ENCODE peak calls at places on chromosomes 5 and 9, in eight cellular contexts. F is ovary, U is cardiac muscle cell, H is astrocyte, B is HepG2, O is endodermal cell, N is sigmoid colon, C is GM23248. A is an unnamed sample.

GRCh38 chr5:61675015-61675692 is 343.1 kb downstream of the ZSWIM6 start:
- DNase-seq in U (no peak), O (peak; percentile 61), H (no peak), B (peak; percentile 16), N (no peak), F (no peak), C (no peak), A (no peak)

GRCh38 chr5:43232943-43233833 is 41.2 kb downstream of the NIM1K start:
- DNase-seq in B (no peak), F (no peak), O (no peak), U (no peak), H (no peak), C (no peak), N (no peak), A (no peak)

GRCh38 chr5:171420429-171421231 is 1.2 kb downstream of the FGF18 start:
- DNase-seq in C (peak; percentile 91), U (peak; percentile 92), H (peak; percentile 89), F (peak; percentile 74), B (no peak), O (peak; percentile 74), N (peak; percentile 90), A (no peak)

GRCh38 chr9:101706261-101706798 is 32.1 kb downstream of the GRIN3A start:
- DNase-seq in H (no peak), O (no peak), C (no peak), U (no peak), F (no peak), N (no peak), B (no peak), A (peak; percentile 1)

GRCh38 chr9:27496134-27496504 is 28.0 kb upstream of the IFNK start:
- DNase-seq in C (no peak), B (no peak), H (no peak), U (no peak), O (no peak), N (no peak), F (no peak), A (no peak)

GRCh38 chr5:152349683-152350526 is 55.2 kb downstream of the NMUR2 start:
- DNase-seq in O (peak; percentile 83), H (peak; percentile 2), U (peak; percentile 51), N (no peak), C (peak; percentile 61), B (peak; percentile 21), F (no peak), A (peak; percentile 37)

GRCh38 chr9:124941689-124942561 is 1.0 kb upstream of the GOLGA1 start:
- DNase-seq in O (peak; percentile 78), H (no peak), C (peak; percentile 78), N (peak; percentile 80), B (peak; percentile 29), U (peak; percentile 70), F (peak; percentile 50), A (peak; percentile 88)

GRCh38 chr5:62466228-62466627 is 53.7 kb downstream of the IPO11 start:
- DNase-seq in N (no peak), F (no peak), B (no peak), U (no peak), H (peak; percentile 32), C (peak; percentile 65), O (no peak), A (no peak)

GRCh38 chr5:66582499-66582898 is 13.7 kb upstream of the MAST4 start:
- DNase-seq in B (no peak), N (no peak), F (no peak), U (peak; percentile 65), C (peak; percentile 95), H (peak; percentile 77), O (no peak), A (no peak)

GRCh38 chr5:933251-933861 is 40.7 kb downstream of the TRIP13 start:
- DNase-seq in U (peak; percentile 29), N (no peak), B (no peak), H (no peak), F (no peak), C (no peak), O (no peak), A (no peak)

DNA sequence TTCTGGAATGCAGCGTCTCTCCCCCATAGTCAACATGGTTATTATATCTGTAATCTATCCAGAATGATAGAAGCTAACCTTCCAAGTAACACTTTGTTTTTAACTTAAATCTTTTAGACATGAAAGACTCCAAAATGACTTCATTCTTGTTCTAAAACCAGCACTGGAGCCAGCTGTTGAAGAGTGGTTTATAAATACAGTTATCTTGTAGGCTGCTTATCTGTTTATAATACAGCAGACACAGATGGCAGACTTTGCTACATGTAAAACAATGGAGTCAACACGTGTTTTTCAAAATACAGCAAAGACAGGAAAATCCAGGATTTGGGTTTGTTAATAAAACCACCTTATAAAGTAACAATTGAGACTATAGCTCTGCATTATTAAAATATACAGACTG is 48.8 kb upstream of the RETREG1 start:
- DNase-seq in U (peak; percentile 25), N (no peak), F (no peak), H (no peak), O (no peak), C (no peak), B (no peak), A (no peak)
- H3K4me1 ChIP-seq in U (no peaks in the 10 kb centered on the region), N (peaks cover 4% of the 10 kb centered on the region), F (peaks cover 18% of the 10 kb centered on the region), H (no peaks in the 10 kb centered on the region), O (no peaks in the 10 kb centered on the region), C (no peaks in the 10 kb centered on the region), B (no peaks in the 10 kb centered on the region), A (no peaks in the 10 kb centered on the region)

GRCh38 chr5:99068944-99069650 is 140.3 kb upstream of the CHD1 start:
- DNase-seq in F (no peak), B (no peak), C (no peak), H (no peak), U (no peak), O (no peak), N (no peak), A (no peak)

GRCh38 chr5:99072846-99073245 is 144.0 kb upstream of the CHD1 start:
- DNase-seq in B (no peak), U (no peak), C (no peak), N (no peak), F (no peak), H (no peak), O (no peak), A (no peak)

DNA sequence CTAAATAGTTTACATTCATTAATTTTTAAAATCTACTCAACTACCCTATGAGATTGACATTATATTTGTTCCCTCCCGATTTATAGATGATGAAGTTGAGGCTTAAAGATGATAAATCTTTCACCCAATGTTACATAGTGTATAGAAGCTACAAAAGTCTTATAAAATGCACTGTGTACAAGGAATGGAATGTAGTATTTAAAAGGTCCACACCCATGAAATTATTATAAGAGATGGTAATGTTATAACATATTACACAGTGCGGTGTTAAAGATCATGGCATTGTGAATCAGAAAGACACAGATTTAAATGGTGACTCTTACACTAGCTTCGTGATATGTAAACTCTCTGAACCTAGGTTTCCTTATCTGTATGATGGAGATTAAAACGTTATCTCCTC is 141.5 kb upstream of the CHD1 start:
- DNase-seq in F (no peak), N (no peak), H (no peak), O (no peak), C (peak; percentile 3), U (no peak), B (no peak), A (no peak)
- H3K4me1 ChIP-seq in F (no peaks in the 10 kb centered on the region), N (no peaks in the 10 kb centered on the region), H (no peaks in the 10 kb centered on the region), O (no peaks in the 10 kb centered on the region), C (no peaks in the 10 kb centered on the region), U (no peaks in the 10 kb centered on the region), B (no peaks in the 10 kb centered on the region), A (no peaks in the 10 kb centered on the region)

GRCh38 chr9:69179037-69179436 is 5.0 kb downstream of the TJP2 start:
- DNase-seq in F (no peak), C (no peak), H (no peak), U (no peak), O (no peak), N (no peak), B (no peak), A (no peak)

GRCh38 chr9:69180670-69181069 is 6.6 kb downstream of the TJP2 start:
- DNase-seq in B (peak; percentile 93), C (peak; percentile 96), O (no peak), H (peak; percentile 99), N (no peak), U (peak; percentile 93), F (no peak), A (no peak)

GRCh38 chr9:69180200-69180599 is 6.1 kb downstream of the TJP2 start:
- DNase-seq in N (no peak), U (no peak), O (no peak), F (no peak), H (no peak), B (no peak), C (no peak), A (no peak)

GRCh38 chr9:69184266-69184665 is 10.2 kb downstream of the TJP2 start:
- DNase-seq in U (no peak), N (no peak), O (no peak), H (no peak), C (no peak), B (no peak), F (no peak), A (no peak)

GRCh38 chr9:69181908-69182353 is 7.9 kb downstream of the TJP2 start:
- DNase-seq in B (no peak), F (no peak), O (no peak), U (no peak), N (no peak), H (no peak), C (no peak), A (peak; percentile 13)
- H3K4me1 ChIP-seq in B (peaks cover 99% of the 10 kb centered on the region), F (peaks cover 7% of the 10 kb centered on the region), O (peaks cover 19% of the 10 kb centered on the region), U (peaks cover 55% of the 10 kb centered on the region), N (peaks cover 36% of the 10 kb centered on the region), H (peaks cover 44% of the 10 kb centered on the region), C (peaks cover 25% of the 10 kb centered on the region), A (peaks cover 9% of the 10 kb centered on the region)

DNA sequence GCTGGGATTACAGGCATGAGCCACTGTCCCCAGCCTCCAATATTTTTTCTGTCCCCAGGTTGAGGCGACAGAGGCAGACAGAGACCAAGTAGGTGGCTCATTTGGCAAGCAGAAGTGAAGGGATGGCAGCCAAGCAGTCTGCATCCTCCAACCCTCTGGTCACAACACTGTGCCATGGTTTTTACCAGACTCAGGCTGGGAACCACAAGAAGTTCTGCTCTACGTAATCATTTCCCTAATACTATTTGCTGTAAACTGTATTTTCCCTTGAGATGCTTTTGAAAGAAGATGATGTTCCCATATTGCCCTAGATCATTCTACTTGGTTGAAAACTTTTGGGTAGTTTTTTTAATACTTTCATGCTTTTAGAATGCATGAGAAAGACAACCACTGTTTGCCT is 40.5 kb downstream of the PTTG1 start:
- DNase-seq in H (no peak), C (no peak), B (no peak), U (no peak), N (no peak), F (no peak), O (no peak), A (no peak)
- H3K4me1 ChIP-seq in H (peaks cover 22% of the 10 kb centered on the region), C (peaks cover 16% of the 10 kb centered on the region), B (peaks cover 70% of the 10 kb centered on the region), U (no peaks in the 10 kb centered on the region), N (peaks cover 4% of the 10 kb centered on the region), F (no peaks in the 10 kb centered on the region), O (no peaks in the 10 kb centered on the region), A (peaks cover 33% of the 10 kb centered on the region)

GRCh38 chr9:4402501-4402900 is 87.8 kb upstream of the SLC1A1 start:
- DNase-seq in C (no peak), O (no peak), H (no peak), B (no peak), F (no peak), U (no peak), N (no peak), A (no peak)
- H3K4me1 ChIP-seq in C (peaks cover 10% of the 10 kb centered on the region), O (no peaks in the 10 kb centered on the region), H (no peaks in the 10 kb centered on the region), B (no peaks in the 10 kb centered on the region), F (no peaks in the 10 kb centered on the region), U (no peaks in the 10 kb centered on the region), N (no peaks in the 10 kb centered on the region), A (no peaks in the 10 kb centered on the region)

DNA sequence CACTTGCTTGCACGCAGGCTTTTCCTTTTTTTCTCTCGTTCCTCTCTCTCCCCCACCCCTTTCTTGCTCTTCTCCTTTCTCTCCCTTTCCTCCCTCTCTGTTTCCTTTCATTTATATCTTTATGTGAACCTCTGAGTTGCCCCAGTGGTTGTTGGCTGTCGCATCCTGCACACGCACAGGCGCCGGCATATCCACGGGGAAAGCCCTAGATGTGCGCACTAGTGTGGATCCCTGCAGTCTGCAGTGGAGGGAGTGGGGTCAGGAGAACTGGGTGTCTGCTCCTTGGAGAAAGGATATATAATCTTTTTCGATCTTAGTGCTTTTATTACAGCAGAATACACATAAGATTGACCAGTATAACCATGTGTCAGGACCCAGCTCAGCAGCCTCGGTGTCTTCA is 223.5 kb downstream of the FANCC start:
- DNase-seq in F (no peak), H (no peak), U (no peak), N (no peak), C (no peak), O (no peak), B (no peak), A (no peak)
- H3K4me1 ChIP-seq in F (peaks cover 26% of the 10 kb centered on the region), H (peaks cover 57% of the 10 kb centered on the region), U (peaks cover 27% of the 10 kb centered on the region), N (peaks cover 61% of the 10 kb centered on the region), C (peaks cover 43% of the 10 kb centered on the region), O (peaks cover 13% of the 10 kb centered on the region), B (peaks cover 18% of the 10 kb centered on the region), A (no peaks in the 10 kb centered on the region)